ENCODE peak calls at places on chromosome 1, in seven cellular contexts. R is hippocampal formation; X is left cardiac atrium; P is CD8-positive, alpha-beta memory T cell; A is stimulated activated CD8-positive, alpha-beta memory T cell treated with anti-CD3 and anti-CD28 coated beads, Interleukin-2, amount 100 ng/mL, for 48 hours; B is suprapubic skin; Q is Karpas-422. U is an unnamed sample.

GRCh38 chr1:216805233-216805632 is 82.0 kb upstream of the ESRRG start:
- DNase-seq in X (no peak), B (no peak), Q (no peak), R (no peak), P (no peak), A (no peak), U (peak)

GRCh38 chr1:17944606-17945005 is 163.0 kb upstream of the IGSF21 start:
- DNase-seq in B (no peak), A (no peak), Q (no peak), X (no peak), P (no peak), R (no peak), U (no peak)

GRCh38 chr1:25608488-25609178 is 8.0 kb upstream of the MAN1C1 start:
- DNase-seq in X (peak), R (peak), Q (peak), A (peak), B (peak), P (peak), U (peak)

GRCh38 chr1:62377043-62377562 is 57.9 kb upstream of the KANK4 start:
- DNase-seq in R (no peak), Q (no peak), P (no peak), B (no peak), A (no peak), X (no peak), U (no peak)

GRCh38 chr1:10074059-10074854 is 41.5 kb downstream of the UBE4B start:
- DNase-seq in X (peak), R (peak), Q (no peak), B (no peak), P (peak), A (peak), U (no peak)

GRCh38 chr1:55318111-55318817 is 103.1 kb upstream of the USP24 start:
- DNase-seq in P (no peak), B (no peak), A (no peak), R (peak), Q (peak), X (no peak), U (no peak)

GRCh38 chr1:195954848-195955247 is 653.4 kb downstream of the KCNT2 start:
- DNase-seq in Q (no peak), X (peak), B (no peak), A (no peak), P (no peak), R (no peak), U (no peak)

GRCh38 chr1:59136541-59137335 is 160.2 kb upstream of the FGGY start:
- DNase-seq in P (no peak), X (no peak), Q (no peak), A (no peak), B (no peak), R (no peak), U (no peak)

GRCh38 chr1:156885904-156886355 is 7.6 kb upstream of the PEAR1 start:
- DNase-seq in B (no peak), P (no peak), A (no peak), Q (no peak), X (no peak), R (no peak), U (no peak)

GRCh38 chr1:193404236-193404635 is 217.8 kb upstream of the B3GALT2 start:
- DNase-seq in X (no peak), B (no peak), R (no peak), A (no peak), Q (no peak), P (no peak), U (no peak)

GRCh38 chr1:203216274-203217138 is 13.0 kb downstream of the CHIT1 start:
- DNase-seq in A (peak), P (peak), Q (peak), R (peak), X (peak), B (no peak), U (peak)

GRCh38 chr1:2046953-2047748 is 3.1 kb upstream of the PRKCZ start:
- DNase-seq in Q (no peak), X (no peak), A (no peak), R (no peak), B (no peak), P (no peak), U (no peak)

GRCh38 chr1:200909757-200910239 is 15.1 kb downstream of the INAVA start:
- DNase-seq in P (no peak), X (no peak), R (no peak), Q (no peak), A (no peak), B (no peak), U (no peak)

GRCh38 chr1:57319165-57319564 is 104.7 kb downstream of the DAB1 start:
- DNase-seq in Q (no peak), X (no peak), B (no peak), P (no peak), R (no peak), A (no peak), U (no peak)

GRCh38 chr1:44035726-44036408 is 4.6 kb upstream of the SLC6A9 start:
- DNase-seq in A (no peak), B (no peak), Q (peak), R (peak), X (peak), P (no peak), U (no peak)

GRCh38 chr1:26352338-26352679 is 1.6 kb downstream of the CRYBG2 start:
- DNase-seq in A (no peak), R (no peak), X (no peak), Q (no peak), B (no peak), P (no peak), U (no peak)

GRCh38 chr1:58460469-58460868 is 86.1 kb downstream of the OMA1 start:
- DNase-seq in X (no peak), P (no peak), R (no peak), B (no peak), A (peak), Q (peak), U (no peak)

GRCh38 chr1:191240925-191241324 is 763.3 kb upstream of the BRINP3 start:
- DNase-seq in B (no peak), P (no peak), R (no peak), Q (no peak), A (no peak), X (no peak), U (no peak)

GRCh38 chr1:24360681-24361080 is 41.5 kb downstream of the GRHL3 start:
- DNase-seq in A (no peak), R (no peak), Q (no peak), X (no peak), B (no peak), P (no peak), U (no peak)

GRCh38 chr1:26705788-26706237 is 10.0 kb downstream of the ARID1A start:
- DNase-seq in A (no peak), Q (peak), P (no peak), B (no peak), R (no peak), X (no peak), U (no peak)

GRCh38 chr1:196462101-196462500 is 146.1 kb downstream of the KCNT2 start:
- DNase-seq in R (no peak), A (no peak), P (no peak), Q (no peak), X (no peak), B (no peak), U (no peak)

GRCh38 chr1:119371800-119372199 is 3.2 kb downstream of the HAO2 start:
- DNase-seq in B (no peak), R (no peak), X (no peak), P (no peak), Q (no peak), A (no peak), U (no peak)

GRCh38 chr1:192707978-192708547 is 72.1 kb downstream of the RGS13 start:
- DNase-seq in B (no peak), A (no peak), X (no peak), Q (no peak), R (no peak), P (no peak), U (no peak)